ENCODE peak calls at places on chromosomes 12 and 14, in six cellular contexts. One of them, this sample, is unnamed. For H3K27me3, the result is how much of the 10 kb centered on the place peaks cover.

GRCh38 chr14:34981743-34982420 is 910 bp upstream of the SRP54 start:
- DNase-seq in CD8-positive, alpha-beta memory T cell: no peak
- DNase-seq in transverse colon: peak
- DNase-seq in AG04450: peak
- DNase-seq in keratinocyte: no peak
- DNase-seq in thoracic aorta: no peak
- DNase-seq in this sample: no peak

GRCh38 chr12:8890313-8891084 is 23.8 kb upstream of the PHC1 start:
- DNase-seq in thoracic aorta: no peak
- DNase-seq in AG04450: peak
- DNase-seq in transverse colon: peak
- DNase-seq in keratinocyte: no peak
- DNase-seq in CD8-positive, alpha-beta memory T cell: peak
- DNase-seq in this sample: no peak

GRCh38 chr12:7915911-7916403 is 20.0 kb downstream of the SLC2A3 start:
- DNase-seq in transverse colon: no peak
- DNase-seq in keratinocyte: no peak
- DNase-seq in thoracic aorta: no peak
- DNase-seq in CD8-positive, alpha-beta memory T cell: no peak
- DNase-seq in AG04450: no peak
- DNase-seq in this sample: no peak

GRCh38 chr14:54758041-54758440 is 144.6 kb downstream of the GCH1 start:
- DNase-seq in AG04450: no peak
- DNase-seq in transverse colon: peak
- DNase-seq in thoracic aorta: no peak
- DNase-seq in CD8-positive, alpha-beta memory T cell: no peak
- DNase-seq in keratinocyte: no peak
- DNase-seq in this sample: no peak

GRCh38 chr12:89977356-89978185 is 268.9 kb upstream of the ATP2B1 start:
- DNase-seq in transverse colon: no peak
- DNase-seq in keratinocyte: no peak
- DNase-seq in thoracic aorta: no peak
- DNase-seq in CD8-positive, alpha-beta memory T cell: no peak
- DNase-seq in AG04450: no peak
- DNase-seq in this sample: no peak

GRCh38 chr14:63134801-63135200 is 69.4 kb upstream of the RHOJ start:
- DNase-seq in keratinocyte: no peak
- DNase-seq in transverse colon: no peak
- DNase-seq in thoracic aorta: no peak
- DNase-seq in AG04450: no peak
- DNase-seq in CD8-positive, alpha-beta memory T cell: no peak
- DNase-seq in this sample: no peak

GRCh38 chr12:94184995-94185711 is 36.8 kb downstream of the PLXNC1 start:
- DNase-seq in AG04450: no peak
- DNase-seq in thoracic aorta: no peak
- DNase-seq in transverse colon: no peak
- DNase-seq in CD8-positive, alpha-beta memory T cell: no peak
- DNase-seq in keratinocyte: no peak
- DNase-seq in this sample: no peak

GRCh38 chr12:85183855-85184254 is 96.2 kb upstream of the ALX1 start:
- DNase-seq in AG04450: no peak
- DNase-seq in thoracic aorta: no peak
- DNase-seq in keratinocyte: no peak
- DNase-seq in CD8-positive, alpha-beta memory T cell: no peak
- DNase-seq in transverse colon: no peak
- DNase-seq in this sample: no peak

GRCh38 chr12:76183459-76184186 is 99.1 kb upstream of the NAP1L1 start:
- DNase-seq in keratinocyte: peak
- DNase-seq in thoracic aorta: no peak
- DNase-seq in AG04450: peak
- DNase-seq in CD8-positive, alpha-beta memory T cell: no peak
- DNase-seq in transverse colon: no peak
- DNase-seq in this sample: peak

GRCh38 chr12:19616781-19617180 is 177.5 kb downstream of the AEBP2 start:
- DNase-seq in AG04450: no peak
- DNase-seq in thoracic aorta: no peak
- DNase-seq in transverse colon: no peak
- DNase-seq in CD8-positive, alpha-beta memory T cell: no peak
- DNase-seq in keratinocyte: no peak
- DNase-seq in this sample: no peak

GRCh38 chr14:68137704-68138619 is 318.4 kb downstream of the RAD51B start:
- DNase-seq in transverse colon: peak
- DNase-seq in AG04450: peak
- DNase-seq in thoracic aorta: peak
- DNase-seq in CD8-positive, alpha-beta memory T cell: no peak
- DNase-seq in keratinocyte: peak
- DNase-seq in this sample: peak

GRCh38 chr12:104653730-104654328 is 197.1 kb downstream of the CHST11 start:
- DNase-seq in AG04450: no peak
- DNase-seq in keratinocyte: no peak
- DNase-seq in transverse colon: no peak
- DNase-seq in CD8-positive, alpha-beta memory T cell: no peak
- DNase-seq in thoracic aorta: no peak
- DNase-seq in this sample: no peak

GRCh38 chr12:14993537-14994266 is 20.9 kb downstream of the PDE6H start:
- DNase-seq in thoracic aorta: no peak
- DNase-seq in transverse colon: no peak
- DNase-seq in AG04450: no peak
- DNase-seq in keratinocyte: no peak
- DNase-seq in CD8-positive, alpha-beta memory T cell: no peak
- DNase-seq in this sample: no peak

GRCh38 chr14:32513571-32514009 is 184.5 kb downstream of the AKAP6 start:
- DNase-seq in CD8-positive, alpha-beta memory T cell: no peak
- DNase-seq in transverse colon: no peak
- DNase-seq in keratinocyte: no peak
- DNase-seq in thoracic aorta: no peak
- DNase-seq in AG04450: no peak
- DNase-seq in this sample: no peak

GRCh38 chr14:34742509-34743115 is 28.2 kb upstream of the CFL2 start:
- DNase-seq in thoracic aorta: no peak
- DNase-seq in keratinocyte: no peak
- DNase-seq in CD8-positive, alpha-beta memory T cell: no peak
- DNase-seq in AG04450: no peak
- DNase-seq in transverse colon: no peak
- DNase-seq in this sample: no peak

GRCh38 chr12:111570090-111570961 is 28.8 kb downstream of the ATXN2 start:
- DNase-seq in transverse colon: no peak
- DNase-seq in CD8-positive, alpha-beta memory T cell: no peak
- DNase-seq in keratinocyte: peak
- DNase-seq in thoracic aorta: no peak
- DNase-seq in AG04450: peak
- DNase-seq in this sample: peak

GRCh38 chr14:101288436-101289229 is 272.7 kb upstream of the DIO3 start:
- DNase-seq in CD8-positive, alpha-beta memory T cell: no peak
- DNase-seq in AG04450: no peak
- DNase-seq in keratinocyte: no peak
- DNase-seq in thoracic aorta: no peak
- DNase-seq in transverse colon: no peak
- DNase-seq in this sample: no peak

GRCh38 chr14:77097006-77097688 is 911 bp upstream of the CIPC start:
- DNase-seq in AG04450: no peak
- DNase-seq in thoracic aorta: no peak
- DNase-seq in transverse colon: no peak
- DNase-seq in CD8-positive, alpha-beta memory T cell: no peak
- DNase-seq in keratinocyte: no peak
- DNase-seq in this sample: no peak

GRCh38 chr12:49109631-49110172 is 945 bp downstream of the LMBR1L start:
- DNase-seq in AG04450: no peak
- DNase-seq in transverse colon: no peak
- DNase-seq in CD8-positive, alpha-beta memory T cell: no peak
- DNase-seq in thoracic aorta: no peak
- DNase-seq in keratinocyte: no peak
- DNase-seq in this sample: no peak

GRCh38 chr12:4286228-4286627 is 12.7 kb downstream of the CCND2 start:
- DNase-seq in transverse colon: no peak
- DNase-seq in AG04450: no peak
- DNase-seq in CD8-positive, alpha-beta memory T cell: no peak
- DNase-seq in thoracic aorta: no peak
- DNase-seq in keratinocyte: no peak
- DNase-seq in this sample: no peak

GRCh38 chr12:14654416-14654815 is 42.0 kb downstream of the GUCY2C start:
- DNase-seq in AG04450: no peak
- DNase-seq in CD8-positive, alpha-beta memory T cell: no peak
- DNase-seq in keratinocyte: no peak
- DNase-seq in transverse colon: no peak
- DNase-seq in thoracic aorta: no peak
- DNase-seq in this sample: no peak

GRCh38 chr14:95300002-95300696 is 19.6 kb downstream of the CLMN start:
- DNase-seq in AG04450: no peak
- DNase-seq in transverse colon: no peak
- DNase-seq in thoracic aorta: no peak
- DNase-seq in keratinocyte: no peak
- DNase-seq in CD8-positive, alpha-beta memory T cell: no peak
- DNase-seq in this sample: peak

GRCh38 chr12:12839886-12840285 is 26.7 kb downstream of the DDX47 start:
- DNase-seq in thoracic aorta: peak
- DNase-seq in AG04450: peak
- DNase-seq in CD8-positive, alpha-beta memory T cell: no peak
- DNase-seq in transverse colon: peak
- DNase-seq in keratinocyte: no peak
- DNase-seq in this sample: peak

GRCh38 chr14:31206536-31207286 is 882 bp downstream of the HECTD1 start:
- DNase-seq in thoracic aorta: no peak
- DNase-seq in CD8-positive, alpha-beta memory T cell: peak
- DNase-seq in AG04450: no peak
- DNase-seq in keratinocyte: no peak
- DNase-seq in transverse colon: peak
- DNase-seq in this sample: no peak

GRCh38 chr12:24909667-24910066 is 39.2 kb downstream of the BCAT1 start:
- DNase-seq in AG04450: peak
- DNase-seq in transverse colon: peak
- DNase-seq in keratinocyte: peak
- DNase-seq in thoracic aorta: peak
- DNase-seq in CD8-positive, alpha-beta memory T cell: no peak
- DNase-seq in this sample: peak

GRCh38 chr12:2783936-2784600 is 10.7 kb upstream of the FKBP4 start:
- DNase-seq in transverse colon: peak
- DNase-seq in keratinocyte: no peak
- DNase-seq in thoracic aorta: no peak
- DNase-seq in CD8-positive, alpha-beta memory T cell: peak
- DNase-seq in AG04450: no peak
- DNase-seq in this sample: no peak

GRCh38 chr12:58588771-58589170 is 331.5 kb downstream of the LRIG3 start:
- DNase-seq in thoracic aorta: no peak
- DNase-seq in CD8-positive, alpha-beta memory T cell: no peak
- DNase-seq in AG04450: no peak
- DNase-seq in transverse colon: no peak
- DNase-seq in keratinocyte: no peak
- DNase-seq in this sample: no peak

GRCh38 chr12:104669851-104670337 is 213.1 kb downstream of the CHST11 start:
- DNase-seq in CD8-positive, alpha-beta memory T cell: peak
- DNase-seq in thoracic aorta: no peak
- DNase-seq in keratinocyte: no peak
- DNase-seq in transverse colon: peak
- DNase-seq in AG04450: no peak
- DNase-seq in this sample: no peak

GRCh38 chr12:106445981-106446380 is 88.4 kb downstream of the POLR3B start:
- DNase-seq in thoracic aorta: no peak
- DNase-seq in AG04450: no peak
- DNase-seq in CD8-positive, alpha-beta memory T cell: no peak
- DNase-seq in keratinocyte: no peak
- DNase-seq in transverse colon: no peak
- DNase-seq in this sample: no peak

GRCh38 chr12:117388865-117389508 is 27.6 kb upstream of the NOS1 start:
- DNase-seq in transverse colon: no peak
- DNase-seq in AG04450: no peak
- DNase-seq in CD8-positive, alpha-beta memory T cell: no peak
- DNase-seq in keratinocyte: no peak
- DNase-seq in thoracic aorta: no peak
- DNase-seq in this sample: no peak
- H3K27me3 ChIP-seq in transverse colon: under half
- H3K27me3 ChIP-seq in AG04450: under half
- H3K27me3 ChIP-seq in CD8-positive, alpha-beta memory T cell: under half
- H3K27me3 ChIP-seq in keratinocyte: under half
- H3K27me3 ChIP-seq in thoracic aorta: under half
- H3K27me3 ChIP-seq in this sample: under half

DNA sequence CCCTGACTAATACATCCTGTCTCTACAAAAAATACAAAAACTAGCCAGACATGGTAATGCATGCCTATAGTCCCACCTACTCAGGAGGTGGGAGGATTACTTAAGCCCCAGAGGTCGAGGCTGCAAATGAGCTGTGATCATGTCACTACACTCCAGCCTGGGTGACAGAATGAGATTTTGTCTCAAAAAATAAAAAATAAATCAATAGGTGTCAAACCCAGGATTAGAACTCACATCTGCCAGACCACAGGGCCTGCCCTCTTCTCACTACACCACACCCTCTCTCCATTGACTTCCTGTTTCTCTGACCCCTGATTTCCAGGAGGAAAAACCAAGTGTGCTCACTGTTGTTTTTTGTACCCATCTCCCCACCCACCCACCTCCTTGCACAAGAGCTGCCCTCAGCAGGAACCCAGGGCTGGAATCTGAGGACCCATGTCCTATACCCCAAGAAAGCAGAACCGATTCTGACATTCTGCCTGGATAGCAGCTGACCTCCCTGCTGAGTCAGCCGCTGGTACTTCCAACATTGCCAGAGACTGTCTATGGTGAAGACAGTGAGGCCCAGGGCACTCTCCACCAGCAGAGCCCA is 6.2 kb downstream of the CMKLR1 start:
- DNase-seq in transverse colon: peak
- DNase-seq in AG04450: no peak
- DNase-seq in CD8-positive, alpha-beta memory T cell: no peak
- DNase-seq in keratinocyte: no peak
- DNase-seq in thoracic aorta: peak
- DNase-seq in this sample: no peak
- H3K27me3 ChIP-seq in transverse colon: under half
- H3K27me3 ChIP-seq in AG04450: under half
- H3K27me3 ChIP-seq in CD8-positive, alpha-beta memory T cell: under half
- H3K27me3 ChIP-seq in keratinocyte: under half
- H3K27me3 ChIP-seq in thoracic aorta: under half
- H3K27me3 ChIP-seq in this sample: under half

GRCh38 chr12:52682938-52683574 is 2.8 kb upstream of the KRT1 start:
- DNase-seq in thoracic aorta: no peak
- DNase-seq in AG04450: no peak
- DNase-seq in keratinocyte: no peak
- DNase-seq in CD8-positive, alpha-beta memory T cell: no peak
- DNase-seq in transverse colon: no peak
- DNase-seq in this sample: no peak
- H3K27me3 ChIP-seq in thoracic aorta: under half
- H3K27me3 ChIP-seq in AG04450: under half
- H3K27me3 ChIP-seq in keratinocyte: under half
- H3K27me3 ChIP-seq in CD8-positive, alpha-beta memory T cell: under half
- H3K27me3 ChIP-seq in transverse colon: under half
- H3K27me3 ChIP-seq in this sample: under half

DNA sequence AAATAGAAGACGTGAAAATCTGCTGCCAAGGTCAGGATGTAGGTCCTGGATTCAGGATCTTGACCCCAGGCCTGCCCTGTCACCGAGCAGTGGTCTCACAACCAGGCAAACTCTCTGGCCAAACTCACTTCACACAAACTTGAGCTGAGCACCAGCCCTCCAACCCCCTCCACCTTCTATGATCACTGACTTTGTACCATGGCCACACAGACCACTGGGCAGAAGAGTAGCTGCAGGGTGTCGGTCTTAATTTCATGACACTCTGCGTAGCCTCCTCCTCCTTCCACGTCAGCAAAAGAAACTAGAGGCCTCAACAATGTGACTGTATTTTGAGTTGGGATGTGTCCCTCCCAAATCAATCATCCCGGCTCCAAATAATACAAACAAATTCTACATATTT is 7.2 kb upstream of the TBX3 start:
- DNase-seq in thoracic aorta: no peak
- DNase-seq in transverse colon: no peak
- DNase-seq in AG04450: no peak
- DNase-seq in keratinocyte: no peak
- DNase-seq in CD8-positive, alpha-beta memory T cell: no peak
- DNase-seq in this sample: no peak
- H3K27me3 ChIP-seq in thoracic aorta: under half
- H3K27me3 ChIP-seq in transverse colon: half or more
- H3K27me3 ChIP-seq in AG04450: under half
- H3K27me3 ChIP-seq in keratinocyte: under half
- H3K27me3 ChIP-seq in CD8-positive, alpha-beta memory T cell: half or more
- H3K27me3 ChIP-seq in this sample: half or more